ENCODE peak calls at places on chromosomes 12 and 14, in seven cellular contexts. One of them, this sample, is unnamed.

GRCh38 chr12:113135178-113136127 is at the start of gene RASAL1:
- DNase-seq in GM23338: peak
- DNase-seq in stomach: peak
- DNase-seq in HepG2: peak
- DNase-seq in HCT116: peak
- DNase-seq in breast epithelium: no peak
- DNase-seq in SK-N-SH: peak
- DNase-seq in this sample: peak

GRCh38 chr14:78319826-78320635 is 149.9 kb downstream of the NRXN3 start:
- DNase-seq in GM23338: no peak
- DNase-seq in stomach: no peak
- DNase-seq in HepG2: no peak
- DNase-seq in HCT116: no peak
- DNase-seq in breast epithelium: no peak
- DNase-seq in SK-N-SH: peak
- DNase-seq in this sample: no peak

GRCh38 chr12:114655934-114656697 is 27.9 kb downstream of the TBX3 start:
- DNase-seq in GM23338: no peak
- DNase-seq in stomach: no peak
- DNase-seq in HepG2: peak
- DNase-seq in HCT116: peak
- DNase-seq in breast epithelium: no peak
- DNase-seq in SK-N-SH: no peak
- DNase-seq in this sample: no peak

GRCh38 chr12:12159988-12160387 is 89.2 kb downstream of the BCL2L14 start:
- DNase-seq in GM23338: no peak
- DNase-seq in stomach: no peak
- DNase-seq in HepG2: no peak
- DNase-seq in HCT116: no peak
- DNase-seq in breast epithelium: no peak
- DNase-seq in SK-N-SH: no peak
- DNase-seq in this sample: no peak

GRCh38 chr12:80472912-80473500 is 29.0 kb downstream of the PTPRQ start:
- DNase-seq in GM23338: peak
- DNase-seq in stomach: no peak
- DNase-seq in HepG2: peak
- DNase-seq in HCT116: peak
- DNase-seq in breast epithelium: no peak
- DNase-seq in SK-N-SH: peak
- DNase-seq in this sample: no peak

GRCh38 chr12:95989504-95990123 is 6.5 kb downstream of the HAL start:
- DNase-seq in GM23338: no peak
- DNase-seq in stomach: no peak
- DNase-seq in HepG2: no peak
- DNase-seq in HCT116: no peak
- DNase-seq in breast epithelium: no peak
- DNase-seq in SK-N-SH: peak
- DNase-seq in this sample: no peak

GRCh38 chr14:106210650-106211049 is 684.3 kb downstream of the TMEM121 start:
- DNase-seq in GM23338: no peak
- DNase-seq in stomach: no peak
- DNase-seq in HepG2: no peak
- DNase-seq in HCT116: no peak
- DNase-seq in breast epithelium: no peak
- DNase-seq in SK-N-SH: no peak
- DNase-seq in this sample: no peak

GRCh38 chr12:105348561-105348960 is 18.1 kb downstream of the C12orf75 start:
- DNase-seq in GM23338: no peak
- DNase-seq in stomach: no peak
- DNase-seq in HepG2: no peak
- DNase-seq in HCT116: no peak
- DNase-seq in breast epithelium: no peak
- DNase-seq in SK-N-SH: no peak
- DNase-seq in this sample: no peak

GRCh38 chr12:66822961-66823360 is 144.1 kb upstream of the GRIP1 start:
- DNase-seq in GM23338: no peak
- DNase-seq in stomach: no peak
- DNase-seq in HepG2: no peak
- DNase-seq in HCT116: no peak
- DNase-seq in breast epithelium: no peak
- DNase-seq in SK-N-SH: no peak
- DNase-seq in this sample: no peak

GRCh38 chr12:12505544-12506501 is 56.8 kb downstream of the DUSP16 start:
- DNase-seq in GM23338: no peak
- DNase-seq in stomach: no peak
- DNase-seq in HepG2: peak
- DNase-seq in HCT116: no peak
- DNase-seq in breast epithelium: no peak
- DNase-seq in SK-N-SH: peak
- DNase-seq in this sample: peak

GRCh38 chr14:35001624-35002023 is 18.8 kb downstream of the SRP54 start:
- DNase-seq in GM23338: no peak
- DNase-seq in stomach: no peak
- DNase-seq in HepG2: no peak
- DNase-seq in HCT116: no peak
- DNase-seq in breast epithelium: no peak
- DNase-seq in SK-N-SH: no peak
- DNase-seq in this sample: no peak

GRCh38 chr12:122861586-122861970 is 26.3 kb downstream of the HIP1R start:
- DNase-seq in GM23338: no peak
- DNase-seq in stomach: no peak
- DNase-seq in HepG2: no peak
- DNase-seq in HCT116: no peak
- DNase-seq in breast epithelium: peak
- DNase-seq in SK-N-SH: peak
- DNase-seq in this sample: no peak

GRCh38 chr12:29695026-29695425 is 88.7 kb downstream of the TMTC1 start:
- DNase-seq in GM23338: no peak
- DNase-seq in stomach: no peak
- DNase-seq in HepG2: no peak
- DNase-seq in HCT116: no peak
- DNase-seq in breast epithelium: no peak
- DNase-seq in SK-N-SH: no peak
- DNase-seq in this sample: no peak

GRCh38 chr14:91167380-91167770 is 53.5 kb downstream of the DGLUCY start:
- DNase-seq in GM23338: no peak
- DNase-seq in stomach: peak
- DNase-seq in HepG2: no peak
- DNase-seq in HCT116: no peak
- DNase-seq in breast epithelium: no peak
- DNase-seq in SK-N-SH: no peak
- DNase-seq in this sample: no peak

GRCh38 chr12:130872179-130873096 is 572 bp downstream of the RAN start:
- DNase-seq in GM23338: peak
- DNase-seq in stomach: peak
- DNase-seq in HepG2: no peak
- DNase-seq in HCT116: no peak
- DNase-seq in breast epithelium: peak
- DNase-seq in SK-N-SH: peak
- DNase-seq in this sample: peak

GRCh38 chr12:21913823-21914222 is 27.4 kb downstream of the ABCC9 start:
- DNase-seq in GM23338: no peak
- DNase-seq in stomach: no peak
- DNase-seq in HepG2: no peak
- DNase-seq in HCT116: no peak
- DNase-seq in breast epithelium: no peak
- DNase-seq in SK-N-SH: no peak
- DNase-seq in this sample: no peak

GRCh38 chr12:121793836-121794531 is 496 bp upstream of the RHOF start:
- DNase-seq in GM23338: peak
- DNase-seq in stomach: peak
- DNase-seq in HepG2: peak
- DNase-seq in HCT116: peak
- DNase-seq in breast epithelium: peak
- DNase-seq in SK-N-SH: peak
- DNase-seq in this sample: peak

GRCh38 chr14:73764881-73765280 is 50.7 kb upstream of the PNMA1 start:
- DNase-seq in GM23338: no peak
- DNase-seq in stomach: peak
- DNase-seq in HepG2: no peak
- DNase-seq in HCT116: no peak
- DNase-seq in breast epithelium: no peak
- DNase-seq in SK-N-SH: no peak
- DNase-seq in this sample: no peak

GRCh38 chr14:102215071-102215470 is 75.4 kb downstream of the WDR20 start:
- DNase-seq in GM23338: no peak
- DNase-seq in stomach: no peak
- DNase-seq in HepG2: no peak
- DNase-seq in HCT116: no peak
- DNase-seq in breast epithelium: no peak
- DNase-seq in SK-N-SH: no peak
- DNase-seq in this sample: no peak

GRCh38 chr14:55730602-55731001 is 150.6 kb downstream of the KTN1 start:
- DNase-seq in GM23338: no peak
- DNase-seq in stomach: no peak
- DNase-seq in HepG2: no peak
- DNase-seq in HCT116: no peak
- DNase-seq in breast epithelium: no peak
- DNase-seq in SK-N-SH: no peak
- DNase-seq in this sample: no peak

GRCh38 chr12:24240707-24241106 is 291.2 kb upstream of the SOX5 start:
- DNase-seq in GM23338: no peak
- DNase-seq in stomach: no peak
- DNase-seq in HepG2: no peak
- DNase-seq in HCT116: no peak
- DNase-seq in breast epithelium: no peak
- DNase-seq in SK-N-SH: no peak
- DNase-seq in this sample: no peak

GRCh38 chr14:68512088-68512487 is 280.8 kb downstream of the ZFP36L1 start:
- DNase-seq in GM23338: no peak
- DNase-seq in stomach: no peak
- DNase-seq in HepG2: no peak
- DNase-seq in HCT116: no peak
- DNase-seq in breast epithelium: no peak
- DNase-seq in SK-N-SH: peak
- DNase-seq in this sample: no peak

GRCh38 chr12:5485471-5485870 is 53.6 kb downstream of the NTF3 start:
- DNase-seq in GM23338: no peak
- DNase-seq in stomach: no peak
- DNase-seq in HepG2: no peak
- DNase-seq in HCT116: no peak
- DNase-seq in breast epithelium: no peak
- DNase-seq in SK-N-SH: no peak
- DNase-seq in this sample: no peak

GRCh38 chr14:59308706-59309105 is 120.2 kb downstream of the DAAM1 start:
- DNase-seq in GM23338: no peak
- DNase-seq in stomach: no peak
- DNase-seq in HepG2: no peak
- DNase-seq in HCT116: no peak
- DNase-seq in breast epithelium: no peak
- DNase-seq in SK-N-SH: no peak
- DNase-seq in this sample: no peak

DNA sequence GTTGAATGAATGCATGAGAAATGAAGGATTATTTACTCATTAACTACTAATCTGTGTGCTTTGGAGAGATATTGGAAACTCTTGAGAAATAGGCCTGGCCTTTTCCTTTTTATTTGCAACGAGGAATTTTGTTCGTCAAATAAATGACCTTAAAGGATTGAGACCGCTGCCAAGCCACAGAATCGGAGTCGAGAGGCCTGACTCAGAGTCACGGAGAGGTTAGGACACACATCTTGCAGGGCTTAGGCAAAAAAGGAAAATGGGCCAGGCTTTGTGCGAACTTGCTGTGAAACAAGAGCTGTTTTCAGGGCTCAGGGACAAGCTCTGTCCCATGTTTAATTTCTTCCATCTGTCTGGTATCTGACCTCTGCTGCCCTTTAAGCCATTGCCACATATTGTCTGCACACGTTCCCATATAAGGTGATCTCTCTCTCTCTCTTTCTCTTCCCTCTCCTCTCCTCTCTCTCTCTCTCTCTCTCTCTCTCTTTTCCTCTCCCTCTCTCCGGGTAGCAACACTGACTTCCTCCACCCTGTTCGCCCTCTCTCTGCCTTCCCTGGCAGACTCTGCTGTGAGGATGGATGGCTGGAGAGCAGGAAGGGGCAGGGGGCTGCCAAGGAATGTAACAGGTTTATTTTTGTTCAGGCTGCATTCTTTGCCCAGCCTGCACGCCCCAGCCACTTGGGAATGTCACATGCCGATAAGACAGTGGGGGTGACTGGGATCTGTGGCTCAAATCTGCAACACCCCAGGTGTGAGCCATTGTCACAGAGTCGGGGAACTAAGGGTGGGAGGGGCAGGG is 14.9 kb upstream of the IFT81 start:
- DNase-seq in GM23338: peak
- DNase-seq in stomach: peak
- DNase-seq in HepG2: peak
- DNase-seq in HCT116: no peak
- DNase-seq in breast epithelium: peak
- DNase-seq in SK-N-SH: peak
- DNase-seq in this sample: no peak
- TF ChIP-seq POLR2AphosphoS5 in GM23338: no peak
- TF ChIP-seq POLR2AphosphoS5 in stomach: peak
- TF ChIP-seq POLR2AphosphoS5 in HepG2: peak
- TF ChIP-seq POLR2AphosphoS5 in HCT116: no peak
- TF ChIP-seq POLR2AphosphoS5 in breast epithelium: peak
- TF ChIP-seq POLR2AphosphoS5 in SK-N-SH: peak
- TF ChIP-seq POLR2AphosphoS5 in this sample: no peak

GRCh38 chr12:49200882-49201594 is 12.2 kb upstream of the TUBA1A start:
- DNase-seq in GM23338: peak
- DNase-seq in stomach: no peak
- DNase-seq in HepG2: no peak
- DNase-seq in HCT116: peak
- DNase-seq in breast epithelium: no peak
- DNase-seq in SK-N-SH: peak
- DNase-seq in this sample: no peak
- TF ChIP-seq POLR2AphosphoS5 in GM23338: no peak
- TF ChIP-seq POLR2AphosphoS5 in stomach: no peak
- TF ChIP-seq POLR2AphosphoS5 in HepG2: no peak
- TF ChIP-seq POLR2AphosphoS5 in HCT116: no peak
- TF ChIP-seq POLR2AphosphoS5 in breast epithelium: no peak
- TF ChIP-seq POLR2AphosphoS5 in SK-N-SH: peak
- TF ChIP-seq POLR2AphosphoS5 in this sample: no peak

GRCh38 chr12:52032797-52033505 is 18.3 kb upstream of the NR4A1 start:
- DNase-seq in GM23338: peak
- DNase-seq in stomach: peak
- DNase-seq in HepG2: peak
- DNase-seq in HCT116: peak
- DNase-seq in breast epithelium: peak
- DNase-seq in SK-N-SH: peak
- DNase-seq in this sample: peak
- TF ChIP-seq POLR2AphosphoS5 in GM23338: peak
- TF ChIP-seq POLR2AphosphoS5 in stomach: peak
- TF ChIP-seq POLR2AphosphoS5 in HepG2: peak
- TF ChIP-seq POLR2AphosphoS5 in HCT116: peak
- TF ChIP-seq POLR2AphosphoS5 in breast epithelium: peak
- TF ChIP-seq POLR2AphosphoS5 in SK-N-SH: no peak
- TF ChIP-seq POLR2AphosphoS5 in this sample: no peak

GRCh38 chr14:93665169-93665568 is 123.1 kb downstream of the PRIMA1 start:
- DNase-seq in GM23338: no peak
- DNase-seq in stomach: no peak
- DNase-seq in HepG2: no peak
- DNase-seq in HCT116: no peak
- DNase-seq in breast epithelium: no peak
- DNase-seq in SK-N-SH: no peak
- DNase-seq in this sample: no peak

GRCh38 chr14:93657875-93658274 is 130.4 kb downstream of the PRIMA1 start:
- DNase-seq in GM23338: no peak
- DNase-seq in stomach: no peak
- DNase-seq in HepG2: no peak
- DNase-seq in HCT116: no peak
- DNase-seq in breast epithelium: no peak
- DNase-seq in SK-N-SH: no peak
- DNase-seq in this sample: no peak

GRCh38 chr14:93663317-93663716 is 125.0 kb downstream of the PRIMA1 start:
- DNase-seq in GM23338: no peak
- DNase-seq in stomach: no peak
- DNase-seq in HepG2: no peak
- DNase-seq in HCT116: no peak
- DNase-seq in breast epithelium: no peak
- DNase-seq in SK-N-SH: no peak
- DNase-seq in this sample: no peak
- TF ChIP-seq POLR2AphosphoS5 in GM23338: no peak
- TF ChIP-seq POLR2AphosphoS5 in stomach: no peak
- TF ChIP-seq POLR2AphosphoS5 in HepG2: no peak
- TF ChIP-seq POLR2AphosphoS5 in HCT116: no peak
- TF ChIP-seq POLR2AphosphoS5 in breast epithelium: no peak
- TF ChIP-seq POLR2AphosphoS5 in SK-N-SH: no peak
- TF ChIP-seq POLR2AphosphoS5 in this sample: no peak

This sample was measured in GM12892.